ENCODE peak calls at places on chromosomes 2 and 18, in nine cellular contexts. A is GM23338; R is LoVo; L is amniotic stem cell; O is activated CD4-positive, alpha-beta T cell treated with anti-CD3 and anti-CD28 coated beads, Interleukin-2, amount 50 U/mL, for 24 hours; N is epithelial cell of esophagus; Q is RPMI8226; D is T-helper 17 cell; V is H1. G is an unnamed sample.

GRCh38 chr2:189318761-189319160 is 122.5 kb upstream of the WDR75 start:
- DNase-seq in A (no peak), R (no peak), L (no peak), O (no peak), N (no peak), Q (no peak), D (no peak), V (no peak), G (no peak)

GRCh38 chr2:189673661-189674373 is 653 bp upstream of the ANKAR start:
- DNase-seq in A (no peak), R (no peak), L (no peak), O (no peak), N (no peak), Q (no peak), D (no peak), V (no peak), G (peak)

GRCh38 chr2:44168684-44169154 is at the start of gene PPM1B:
- DNase-seq in A (no peak), R (no peak), L (no peak), O (no peak), N (no peak), Q (peak), D (peak), V (peak), G (peak)

GRCh38 chr2:208782097-208782496 is 375.5 kb downstream of the PTH2R start:
- DNase-seq in A (no peak), R (no peak), L (no peak), O (no peak), N (no peak), Q (no peak), D (no peak), V (no peak), G (no peak)

GRCh38 chr2:105194022-105194681 is 47.4 kb upstream of the GPR45 start:
- DNase-seq in A (no peak), R (no peak), L (no peak), O (no peak), N (no peak), Q (no peak), D (no peak), V (no peak), G (no peak)

GRCh38 chr18:8629602-8630001 is 20.4 kb downstream of the RAB12 start:
- DNase-seq in A (no peak), R (no peak), L (no peak), O (no peak), N (no peak), Q (no peak), D (no peak), V (no peak), G (no peak)

GRCh38 chr2:228417526-228417925 is 236.0 kb upstream of the SPHKAP start:
- DNase-seq in A (no peak), R (no peak), L (no peak), O (no peak), N (peak), Q (peak), D (no peak), V (no peak), G (peak)

GRCh38 chr18:70422061-70422965 is 133.5 kb downstream of the SOCS6 start:
- DNase-seq in A (no peak), R (peak), L (no peak), O (no peak), N (peak), Q (no peak), D (no peak), V (no peak), G (peak)

GRCh38 chr2:159083601-159084000 is 115.2 kb downstream of the TANC1 start:
- DNase-seq in A (no peak), R (no peak), L (peak), O (no peak), N (no peak), Q (no peak), D (no peak), V (no peak), G (peak)

GRCh38 chr2:62217980-62218379 is 22.1 kb downstream of the B3GNT2 start:
- DNase-seq in A (no peak), R (no peak), L (no peak), O (no peak), N (no peak), Q (no peak), D (no peak), V (no peak), G (no peak)

GRCh38 chr2:150144546-150145305 is 342.7 kb downstream of the RND3 start:
- DNase-seq in A (no peak), R (no peak), L (no peak), O (no peak), N (peak), Q (no peak), D (no peak), V (no peak), G (peak)

GRCh38 chr2:134603966-134604365 is 114.8 kb downstream of the TMEM163 start:
- DNase-seq in A (no peak), R (no peak), L (no peak), O (no peak), N (no peak), Q (no peak), D (no peak), V (no peak), G (no peak)

GRCh38 chr2:111227716-111228141 is 107.0 kb downstream of the BCL2L11 start:
- DNase-seq in A (peak), R (no peak), L (no peak), O (no peak), N (no peak), Q (no peak), D (no peak), V (no peak), G (peak)

GRCh38 chr2:177265386-177265690 is 811 bp upstream of the NFE2L2 start:
- DNase-seq in A (peak), R (no peak), L (no peak), O (no peak), N (peak), Q (no peak), D (no peak), V (no peak), G (peak)

GRCh38 chr2:64204006-64204632 is 59.9 kb upstream of the PELI1 start:
- DNase-seq in A (peak), R (peak), L (no peak), O (peak), N (peak), Q (peak), D (peak), V (no peak), G (no peak)

GRCh38 chr2:25512707-25513106 is 160.7 kb downstream of the DTNB start:
- DNase-seq in A (no peak), R (peak), L (no peak), O (no peak), N (peak), Q (no peak), D (no peak), V (no peak), G (peak)

GRCh38 chr2:148814853-148815419 is 60.1 kb upstream of the KIF5C start:
- DNase-seq in A (no peak), R (no peak), L (no peak), O (no peak), N (peak), Q (no peak), D (no peak), V (peak), G (peak)

GRCh38 chr2:124894199-124894598 is 869.1 kb downstream of the CNTNAP5 start:
- DNase-seq in A (no peak), R (no peak), L (no peak), O (no peak), N (no peak), Q (no peak), D (no peak), V (no peak), G (peak)

GRCh38 chr2:18436408-18437077 is 123.9 kb downstream of the RDH14 start:
- DNase-seq in A (no peak), R (no peak), L (no peak), O (no peak), N (no peak), Q (no peak), D (no peak), V (no peak), G (peak)

G was measured in PC-3.